ENCODE peak calls at places on chromosomes 16 and 17, in five cellular contexts. G, R, A, Y and V are unnamed samples.

GRCh38 chr16:21652451-21652850 is at the start of gene IGSF6:
- DNase-seq in G (no peak), R (no peak), A (no peak), Y (no peak), V (no peak)

GRCh38 chr16:75805946-75806345 is 79.7 kb upstream of the CPHXL start:
- DNase-seq in G (no peak), R (no peak), A (no peak), Y (no peak), V (no peak)

GRCh38 chr17:31627960-31628359 is 231.1 kb downstream of the COPRS start:
- DNase-seq in G (peak; percentile 36), R (peak; percentile 10), A (no peak), Y (no peak), V (no peak)

GRCh38 chr17:75856062-75856681 is 1.0 kb upstream of the WBP2 start:
- DNase-seq in G (no peak), R (no peak), A (no peak), Y (no peak), V (no peak)

GRCh38 chr17:19344311-19345066 is 18.0 kb downstream of the B9D1 start:
- DNase-seq in G (no peak), R (no peak), A (no peak), Y (no peak), V (no peak)

GRCh38 chr16:69494993-69495392 is 70.6 kb downstream of the CYB5B start:
- DNase-seq in G (no peak), R (peak; percentile 30), A (no peak), Y (no peak), V (no peak)

GRCh38 chr17:14198013-14198412 is 38.6 kb downstream of the CDRT15 start:
- DNase-seq in G (no peak), R (no peak), A (no peak), Y (no peak), V (no peak)

GRCh38 chr17:7438050-7438614 is 1.2 kb upstream of the FGF11 start:
- DNase-seq in G (no peak), R (no peak), A (peak; percentile 23), Y (peak; percentile 75), V (no peak)

GRCh38 chr17:37740861-37741260 is 4.0 kb downstream of the HNF1B start:
- DNase-seq in G (no peak), R (no peak), A (no peak), Y (no peak), V (no peak)

GRCh38 chr17:78127240-78127887 is 1.2 kb downstream of the TMC6 start:
- DNase-seq in G (no peak), R (no peak), A (peak; percentile 70), Y (peak; percentile 82), V (no peak)

GRCh38 chr17:67452681-67453554 is 75.8 kb downstream of the PITPNC1 start:
- DNase-seq in G (no peak), R (no peak), A (no peak), Y (no peak), V (no peak)

GRCh38 chr17:36072431-36073121 is 8.5 kb downstream of the CCL18 start:
- DNase-seq in G (peak; percentile 2), R (peak; percentile 36), A (peak; percentile 15), Y (peak; percentile 57), V (no peak)

GRCh38 chr17:49703557-49704277 is 4.0 kb downstream of the SLC35B1 start:
- DNase-seq in G (peak; percentile 12), R (peak; percentile 64), A (no peak), Y (no peak), V (no peak)

GRCh38 chr17:62724398-62725146 is 83.5 kb downstream of the MARCHF10 start:
- DNase-seq in G (no peak), R (no peak), A (peak; percentile 61), Y (peak; percentile 36), V (no peak)

GRCh38 chr16:10181196-10182162 is 749 bp downstream of the GRIN2A start:
- DNase-seq in G (no peak), R (peak; percentile 54), A (no peak), Y (peak; percentile 72), V (no peak)

GRCh38 chr17:72056727-72057290 is 64.0 kb upstream of the SOX9 start:
- DNase-seq in G (no peak), R (no peak), A (no peak), Y (no peak), V (no peak)

GRCh38 chr17:11813278-11813677 is 184.0 kb downstream of the ZNF18 start:
- DNase-seq in G (no peak), R (no peak), A (no peak), Y (no peak), V (no peak)

GRCh38 chr17:7479389-7480192 is at the start of gene ZBTB4:
- DNase-seq in G (no peak), R (no peak), A (peak; percentile 63), Y (peak; percentile 76), V (no peak)

GRCh38 chr17:54694287-54694887 is 206.3 kb upstream of the TOM1L1 start:
- DNase-seq in G (no peak), R (no peak), A (no peak), Y (no peak), V (no peak)

GRCh38 chr16:56600398-56600999 is 7.9 kb upstream of the MT2A start:
- DNase-seq in G (no peak), R (peak; percentile 64), A (no peak), Y (no peak), V (no peak)

GRCh38 chr17:48439072-48439471 is 9.1 kb upstream of the SKAP1 start:
- DNase-seq in G (no peak), R (no peak), A (no peak), Y (no peak), V (no peak)

GRCh38 chr16:85698459-85699223 is 9.9 kb upstream of the GINS2 start:
- DNase-seq in G (no peak), R (no peak), A (no peak), Y (no peak), V (no peak)

GRCh38 chr16:57865746-57866528 is 63.6 kb upstream of the KIFC3 start:
- DNase-seq in G (no peak), R (no peak), A (no peak), Y (no peak), V (no peak)

GRCh38 chr17:82334622-82335394 is 1.2 kb upstream of the SECTM1 start:
- DNase-seq in G (no peak), R (peak; percentile 14), A (no peak), Y (peak; percentile 68), V (no peak)

GRCh38 chr17:9842057-9842758 is 16.5 kb downstream of the GLP2R start:
- DNase-seq in G (no peak), R (peak; percentile 61), A (no peak), Y (peak; percentile 29), V (no peak)

GRCh38 chr17:83103200-83103937 is 24.0 kb downstream of the METRNL start:
- DNase-seq in G (no peak), R (peak; percentile 64), A (no peak), Y (peak; percentile 79), V (no peak)